ENCODE peak calls at places on chromosomes 12 and 14, in six cellular contexts. E is cardiac fibroblast, J is A549, P is astrocyte of the spinal cord, Z is tibial nerve, T is AG09309. F is an unnamed sample.

GRCh38 chr14:75132374-75133086 is 5.7 kb upstream of the NEK9 start:
- DNase-seq in P (peak), J (peak), Z (peak), E (peak), T (peak), F (peak)

GRCh38 chr14:21133896-21134295 is 22.0 kb downstream of the OR5AU1 start:
- DNase-seq in P (no peak), E (no peak), J (no peak), T (no peak), Z (no peak), F (no peak)

GRCh38 chr14:29310210-29310609 is 543.6 kb downstream of the FOXG1 start:
- DNase-seq in J (no peak), P (no peak), E (no peak), Z (no peak), T (no peak), F (no peak)

GRCh38 chr12:109273354-109273753 is 35.7 kb downstream of the FOXN4 start:
- DNase-seq in T (no peak), P (no peak), J (no peak), E (no peak), Z (no peak), F (no peak)

GRCh38 chr14:102471921-102472814 is 37.4 kb downstream of the ANKRD9 start:
- DNase-seq in E (no peak), J (no peak), Z (no peak), T (no peak), P (no peak), F (no peak)

GRCh38 chr12:108858399-108859074 is 1.2 kb upstream of the SSH1 start:
- DNase-seq in Z (peak), E (peak), P (no peak), J (no peak), T (no peak), F (peak)

GRCh38 chr12:56129210-56129691 is 1.2 kb downstream of the ESYT1 start:
- DNase-seq in E (peak), T (no peak), P (peak), Z (peak), J (peak), F (peak)

GRCh38 chr12:62640910-62641448 is 174.4 kb downstream of the MON2 start:
- DNase-seq in T (no peak), Z (no peak), E (peak), P (peak), J (peak), F (peak)

GRCh38 chr12:99522456-99522855 is 125.1 kb upstream of the GARIN6 start:
- DNase-seq in P (no peak), E (no peak), J (no peak), T (no peak), Z (no peak), F (no peak)

GRCh38 chr12:75641031-75641780 is 129.8 kb upstream of the KRR1 start:
- DNase-seq in Z (no peak), E (peak), T (peak), J (peak), P (peak), F (peak)

GRCh38 chr14:63996575-63997220 is 143.9 kb downstream of the SYNE2 start:
- DNase-seq in T (no peak), J (no peak), P (peak), E (peak), Z (no peak), F (no peak)

GRCh38 chr12:12024958-12025682 is 45.6 kb upstream of the BCL2L14 start:
- DNase-seq in P (no peak), J (no peak), Z (no peak), E (no peak), T (no peak), F (no peak)

GRCh38 chr14:74821267-74821915 is 54.6 kb downstream of the PROX2 start:
- DNase-seq in E (no peak), Z (no peak), T (no peak), J (no peak), P (no peak), F (no peak)

GRCh38 chr14:81458352-81458751 is 58.2 kb upstream of the STON2 start:
- DNase-seq in T (no peak), Z (no peak), E (no peak), P (no peak), J (no peak), F (no peak)

DNA sequence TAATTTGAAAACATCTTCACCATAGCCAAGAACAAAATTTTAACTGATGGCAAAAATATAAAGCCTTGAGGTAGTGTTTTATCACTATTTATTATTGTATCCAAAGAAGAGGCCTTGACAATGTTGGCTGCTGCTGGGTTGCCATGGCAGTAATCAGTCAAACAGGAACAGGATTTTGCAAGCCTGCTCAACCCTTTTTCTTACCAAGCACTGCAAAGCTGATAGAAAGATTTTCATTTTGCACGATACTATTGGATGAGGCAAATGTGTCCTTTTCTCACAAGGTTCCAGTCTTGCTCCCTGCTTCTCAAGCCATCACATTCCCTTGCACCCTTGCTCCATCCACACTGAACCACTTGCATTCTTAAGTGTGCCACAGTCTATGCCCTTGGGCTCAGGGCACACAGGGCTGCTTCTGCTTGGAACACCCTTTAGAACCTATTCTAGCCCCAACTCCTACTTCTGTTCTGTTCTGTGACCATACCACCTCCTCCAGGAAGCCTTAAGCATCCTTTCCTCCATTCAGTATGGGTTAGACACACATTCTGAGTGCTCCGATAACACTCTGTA is 76.5 kb upstream of the AMIGO2 start:
- DNase-seq in T (no peak), J (peak), Z (no peak), E (peak), P (peak), F (peak)
- H3K4me3 ChIP-seq in T (no peak), J (no peak), Z (no peak), E (no peak), P (no peak), F (no peak)

DNA sequence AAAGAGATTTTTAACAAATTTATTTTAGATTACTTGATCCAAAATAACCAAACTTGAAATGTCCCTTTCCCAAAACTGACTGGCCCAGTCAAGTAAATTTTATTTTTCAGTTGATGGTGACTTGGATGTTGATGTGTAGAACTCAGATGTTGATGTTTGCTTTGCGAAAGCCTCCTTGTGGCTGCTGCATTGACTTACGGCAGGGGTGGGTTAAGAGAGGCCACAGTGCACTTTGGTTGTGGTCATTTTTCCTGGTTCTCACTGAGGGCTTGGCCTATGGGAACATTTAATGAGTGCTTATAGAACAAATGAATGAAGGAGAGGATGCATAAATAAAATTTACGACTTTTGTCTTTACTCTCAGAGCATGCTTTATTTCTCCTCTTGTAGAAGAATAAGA is 52.6 kb downstream of the SLCO1B3 start:
- DNase-seq in E (no peak), J (no peak), Z (no peak), T (no peak), P (no peak), F (no peak)
- TF ChIP-seq CTCF in E (no peak), J (no peak), Z (no peak), T (no peak), P (no peak), F (no peak)

GRCh38 chr12:48968467-48968866 is 3.1 kb downstream of the WNT10B start:
- DNase-seq in Z (no peak), J (no peak), E (no peak), P (no peak), T (no peak), F (no peak)

GRCh38 chr12:48968004-48968403 is 3.5 kb downstream of the WNT10B start:
- DNase-seq in J (no peak), E (no peak), T (no peak), P (no peak), Z (no peak), F (no peak)

GRCh38 chr12:48969160-48969771 is 2.3 kb downstream of the WNT10B start:
- DNase-seq in Z (no peak), T (no peak), J (no peak), E (no peak), P (no peak), F (no peak)

GRCh38 chr12:48970702-48971334 is 717 bp downstream of the WNT10B start:
- DNase-seq in E (no peak), Z (no peak), P (no peak), J (no peak), T (no peak), F (no peak)

GRCh38 chr12:48969847-48970701 is 1.5 kb downstream of the WNT10B start:
- DNase-seq in E (no peak), Z (no peak), P (no peak), T (no peak), J (no peak), F (no peak)
- H3K4me3 ChIP-seq in E (no peak), Z (peak), P (no peak), T (no peak), J (no peak), F (no peak)

DNA sequence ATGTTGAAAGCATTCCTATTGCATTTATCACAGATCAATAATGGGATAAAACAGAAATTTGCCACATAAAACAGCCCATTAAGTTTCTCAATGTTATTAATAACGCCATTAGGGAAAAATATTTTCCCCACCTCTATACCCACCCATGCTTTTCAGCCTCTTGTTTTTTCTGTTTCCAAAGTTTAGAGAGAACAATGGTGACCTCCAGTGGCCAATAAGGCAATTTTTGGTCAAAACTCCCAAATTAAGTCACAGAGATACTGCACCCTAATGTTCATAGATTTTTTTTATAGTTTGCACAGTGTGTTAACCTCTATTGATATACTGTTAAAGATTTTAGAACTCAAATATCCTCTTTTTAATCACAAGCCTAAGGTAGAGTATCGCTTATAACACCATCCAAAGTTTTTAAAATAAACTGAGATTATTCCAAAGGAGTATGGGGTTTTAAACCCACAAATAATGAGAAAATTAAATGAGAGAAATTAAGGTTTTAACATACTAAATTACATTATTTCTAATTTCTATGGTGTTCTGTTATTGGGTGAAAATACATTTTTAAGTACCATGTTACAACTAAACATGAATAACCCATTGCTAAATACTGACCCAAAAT is 184.7 kb upstream of the DCN start:
- DNase-seq in J (peak), T (no peak), Z (no peak), E (peak), P (peak), F (peak)
- TF ChIP-seq CTCF in J (peak), T (peak), Z (peak), E (peak), P (peak), F (peak)

GRCh38 chr14:105482486-105483110 is 4.1 kb upstream of the CRIP1 start:
- DNase-seq in T (no peak), P (no peak), Z (no peak), J (no peak), E (no peak), F (no peak)
- H3K4me3 ChIP-seq in T (no peak), P (no peak), Z (no peak), J (no peak), E (no peak), F (no peak)